ENCODE peak calls at places on chromosome 22, in eight cellular contexts. One of them, this sample, is unnamed.

GRCh38 chr22:48051796-48052620 is 1289.6 kb downstream of the TBC1D22A start:
- DNase-seq in cardiac muscle cell: no peak
- DNase-seq in GM06990: no peak
- DNase-seq in left ventricle myocardium inferior: no peak
- DNase-seq in sigmoid colon: no peak
- DNase-seq in astrocyte of the spinal cord: no peak
- DNase-seq in IMR-90: no peak
- DNase-seq in WTC11: no peak
- DNase-seq in this sample: no peak

GRCh38 chr22:46923394-46923793 is 160.9 kb downstream of the TBC1D22A start:
- DNase-seq in cardiac muscle cell: no peak
- DNase-seq in GM06990: no peak
- DNase-seq in left ventricle myocardium inferior: no peak
- DNase-seq in sigmoid colon: no peak
- DNase-seq in astrocyte of the spinal cord: no peak
- DNase-seq in IMR-90: no peak
- DNase-seq in WTC11: no peak
- DNase-seq in this sample: no peak

GRCh38 chr22:41226728-41227655 is 13.7 kb downstream of the CHADL start:
- DNase-seq in cardiac muscle cell: no peak
- DNase-seq in GM06990: no peak
- DNase-seq in left ventricle myocardium inferior: no peak
- DNase-seq in sigmoid colon: no peak
- DNase-seq in astrocyte of the spinal cord: no peak
- DNase-seq in IMR-90: no peak
- DNase-seq in WTC11: no peak
- DNase-seq in this sample: no peak

GRCh38 chr22:49549851-49550430 is 277.7 kb downstream of the BRD1 start:
- DNase-seq in cardiac muscle cell: no peak
- DNase-seq in GM06990: no peak
- DNase-seq in left ventricle myocardium inferior: no peak
- DNase-seq in sigmoid colon: no peak
- DNase-seq in astrocyte of the spinal cord: no peak
- DNase-seq in IMR-90: no peak
- DNase-seq in WTC11: no peak
- DNase-seq in this sample: no peak

GRCh38 chr22:32309585-32310251 is 47.9 kb upstream of the RFPL3 start:
- DNase-seq in cardiac muscle cell: no peak
- DNase-seq in GM06990: no peak
- DNase-seq in left ventricle myocardium inferior: no peak
- DNase-seq in sigmoid colon: no peak
- DNase-seq in astrocyte of the spinal cord: no peak
- DNase-seq in IMR-90: no peak
- DNase-seq in WTC11: no peak
- DNase-seq in this sample: no peak

GRCh38 chr22:25987948-25988347 is 181.3 kb upstream of the SEZ6L start:
- DNase-seq in cardiac muscle cell: no peak
- DNase-seq in GM06990: no peak
- DNase-seq in left ventricle myocardium inferior: no peak
- DNase-seq in sigmoid colon: no peak
- DNase-seq in astrocyte of the spinal cord: no peak
- DNase-seq in IMR-90: no peak
- DNase-seq in WTC11: no peak
- DNase-seq in this sample: no peak

GRCh38 chr22:35742342-35743100 is 24.8 kb downstream of the APOL5 start:
- DNase-seq in cardiac muscle cell: no peak
- DNase-seq in GM06990: no peak
- DNase-seq in left ventricle myocardium inferior: no peak
- DNase-seq in sigmoid colon: no peak
- DNase-seq in astrocyte of the spinal cord: peak
- DNase-seq in IMR-90: peak
- DNase-seq in WTC11: no peak
- DNase-seq in this sample: no peak

GRCh38 chr22:20565761-20566160 is 58.4 kb downstream of the MED15 start:
- DNase-seq in cardiac muscle cell: no peak
- DNase-seq in GM06990: no peak
- DNase-seq in left ventricle myocardium inferior: no peak
- DNase-seq in sigmoid colon: peak
- DNase-seq in astrocyte of the spinal cord: no peak
- DNase-seq in IMR-90: no peak
- DNase-seq in WTC11: no peak
- DNase-seq in this sample: peak

GRCh38 chr22:41256254-41256897 is 15.6 kb upstream of the CHADL start:
- DNase-seq in cardiac muscle cell: no peak
- DNase-seq in GM06990: no peak
- DNase-seq in left ventricle myocardium inferior: no peak
- DNase-seq in sigmoid colon: no peak
- DNase-seq in astrocyte of the spinal cord: peak
- DNase-seq in IMR-90: peak
- DNase-seq in WTC11: no peak
- DNase-seq in this sample: no peak

GRCh38 chr22:37552560-37553163 is 7.6 kb upstream of the CDC42EP1 start:
- DNase-seq in cardiac muscle cell: peak
- DNase-seq in GM06990: no peak
- DNase-seq in left ventricle myocardium inferior: peak
- DNase-seq in sigmoid colon: no peak
- DNase-seq in astrocyte of the spinal cord: no peak
- DNase-seq in IMR-90: peak
- DNase-seq in WTC11: peak
- DNase-seq in this sample: peak

GRCh38 chr22:44182591-44183588 is 2.2 kb downstream of the PARVG start:
- DNase-seq in cardiac muscle cell: no peak
- DNase-seq in GM06990: peak
- DNase-seq in left ventricle myocardium inferior: peak
- DNase-seq in sigmoid colon: peak
- DNase-seq in astrocyte of the spinal cord: no peak
- DNase-seq in IMR-90: no peak
- DNase-seq in WTC11: no peak
- DNase-seq in this sample: peak

GRCh38 chr22:20237480-20238440 is 30.4 kb downstream of the RTN4R start:
- DNase-seq in cardiac muscle cell: no peak
- DNase-seq in GM06990: no peak
- DNase-seq in left ventricle myocardium inferior: no peak
- DNase-seq in sigmoid colon: no peak
- DNase-seq in astrocyte of the spinal cord: no peak
- DNase-seq in IMR-90: no peak
- DNase-seq in WTC11: no peak
- DNase-seq in this sample: no peak

GRCh38 chr22:36619797-36620390 is 83.7 kb downstream of the CACNG2 start:
- DNase-seq in cardiac muscle cell: no peak
- DNase-seq in GM06990: no peak
- DNase-seq in left ventricle myocardium inferior: no peak
- DNase-seq in sigmoid colon: no peak
- DNase-seq in astrocyte of the spinal cord: no peak
- DNase-seq in IMR-90: no peak
- DNase-seq in WTC11: no peak
- DNase-seq in this sample: no peak

GRCh38 chr22:42343551-42344081 is 73.2 kb upstream of the TCF20 start:
- DNase-seq in cardiac muscle cell: peak
- DNase-seq in GM06990: no peak
- DNase-seq in left ventricle myocardium inferior: no peak
- DNase-seq in sigmoid colon: no peak
- DNase-seq in astrocyte of the spinal cord: no peak
- DNase-seq in IMR-90: no peak
- DNase-seq in WTC11: no peak
- DNase-seq in this sample: no peak

GRCh38 chr22:16933274-16933923 is 74.6 kb downstream of the GAB4 start:
- DNase-seq in cardiac muscle cell: no peak
- DNase-seq in GM06990: no peak
- DNase-seq in left ventricle myocardium inferior: no peak
- DNase-seq in sigmoid colon: no peak
- DNase-seq in astrocyte of the spinal cord: no peak
- DNase-seq in IMR-90: no peak
- DNase-seq in WTC11: no peak
- DNase-seq in this sample: no peak

GRCh38 chr22:16936625-16937024 is 71.4 kb downstream of the GAB4 start:
- DNase-seq in cardiac muscle cell: no peak
- DNase-seq in GM06990: no peak
- DNase-seq in left ventricle myocardium inferior: no peak
- DNase-seq in sigmoid colon: no peak
- DNase-seq in astrocyte of the spinal cord: no peak
- DNase-seq in IMR-90: no peak
- DNase-seq in WTC11: no peak
- DNase-seq in this sample: no peak

GRCh38 chr22:16933924-16934282 is 74.1 kb downstream of the GAB4 start:
- DNase-seq in cardiac muscle cell: no peak
- DNase-seq in GM06990: no peak
- DNase-seq in left ventricle myocardium inferior: no peak
- DNase-seq in sigmoid colon: no peak
- DNase-seq in astrocyte of the spinal cord: no peak
- DNase-seq in IMR-90: no peak
- DNase-seq in WTC11: no peak
- DNase-seq in this sample: no peak

GRCh38 chr22:16935209-16935608 is 72.8 kb downstream of the GAB4 start:
- DNase-seq in cardiac muscle cell: no peak
- DNase-seq in GM06990: no peak
- DNase-seq in left ventricle myocardium inferior: no peak
- DNase-seq in sigmoid colon: no peak
- DNase-seq in astrocyte of the spinal cord: no peak
- DNase-seq in IMR-90: no peak
- DNase-seq in WTC11: no peak
- DNase-seq in this sample: no peak

DNA sequence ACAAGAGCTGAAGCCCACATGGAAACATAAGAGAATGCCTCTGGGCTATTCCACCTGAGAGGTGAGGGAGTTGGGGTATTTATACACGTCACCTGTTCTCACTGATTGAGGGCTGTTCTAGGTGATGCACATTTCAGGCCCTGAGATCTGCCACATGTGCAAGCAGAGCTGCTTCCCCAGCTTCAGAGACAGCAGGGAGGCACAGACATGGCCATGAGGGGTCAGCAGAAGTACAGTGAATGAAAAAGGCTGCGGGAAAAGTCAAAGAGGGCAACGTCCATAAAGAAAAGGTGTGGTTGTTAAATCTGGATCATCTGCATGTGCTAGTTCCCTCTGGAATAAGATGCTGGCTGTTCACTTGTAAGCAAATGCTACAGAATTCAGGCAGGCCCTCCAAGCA is 75.4 kb downstream of the GAB4 start:
- DNase-seq in cardiac muscle cell: no peak
- DNase-seq in GM06990: no peak
- DNase-seq in left ventricle myocardium inferior: no peak
- DNase-seq in sigmoid colon: no peak
- DNase-seq in astrocyte of the spinal cord: no peak
- DNase-seq in IMR-90: no peak
- DNase-seq in WTC11: no peak
- DNase-seq in this sample: no peak
- TF ChIP-seq CTCF in cardiac muscle cell: no peak
- TF ChIP-seq CTCF in GM06990: no peak
- TF ChIP-seq CTCF in left ventricle myocardium inferior: peak
- TF ChIP-seq CTCF in sigmoid colon: no peak
- TF ChIP-seq CTCF in astrocyte of the spinal cord: no peak
- TF ChIP-seq CTCF in IMR-90: no peak
- TF ChIP-seq CTCF in WTC11: no peak
- TF ChIP-seq CTCF in this sample: peak

DNA sequence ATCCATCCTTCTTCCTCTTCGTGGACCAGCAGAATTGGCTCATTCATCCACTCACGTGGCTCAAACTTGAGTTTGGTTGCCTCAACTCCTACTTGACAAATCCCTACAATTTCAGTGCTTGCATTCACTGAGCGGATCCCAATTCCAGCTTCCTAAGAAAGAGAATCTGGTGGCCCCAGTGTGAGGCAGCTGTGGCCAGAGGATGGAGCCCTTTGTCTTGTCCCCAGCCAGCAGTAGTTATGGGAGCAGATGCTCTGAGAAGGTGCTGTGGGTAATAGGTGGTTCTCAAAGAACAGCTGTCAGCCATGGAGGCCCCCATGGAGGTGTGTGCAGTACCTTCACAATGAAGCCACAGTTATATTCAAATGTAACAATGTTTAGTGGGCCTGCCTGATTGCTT is 39.3 kb downstream of the KREMEN1 start:
- DNase-seq in cardiac muscle cell: no peak
- DNase-seq in GM06990: no peak
- DNase-seq in left ventricle myocardium inferior: no peak
- DNase-seq in sigmoid colon: no peak
- DNase-seq in astrocyte of the spinal cord: no peak
- DNase-seq in IMR-90: no peak
- DNase-seq in WTC11: no peak
- DNase-seq in this sample: no peak
- TF ChIP-seq CTCF in cardiac muscle cell: no peak
- TF ChIP-seq CTCF in GM06990: no peak
- TF ChIP-seq CTCF in left ventricle myocardium inferior: no peak
- TF ChIP-seq CTCF in sigmoid colon: no peak
- TF ChIP-seq CTCF in astrocyte of the spinal cord: no peak
- TF ChIP-seq CTCF in IMR-90: no peak
- TF ChIP-seq CTCF in WTC11: no peak
- TF ChIP-seq CTCF in this sample: no peak

DNA sequence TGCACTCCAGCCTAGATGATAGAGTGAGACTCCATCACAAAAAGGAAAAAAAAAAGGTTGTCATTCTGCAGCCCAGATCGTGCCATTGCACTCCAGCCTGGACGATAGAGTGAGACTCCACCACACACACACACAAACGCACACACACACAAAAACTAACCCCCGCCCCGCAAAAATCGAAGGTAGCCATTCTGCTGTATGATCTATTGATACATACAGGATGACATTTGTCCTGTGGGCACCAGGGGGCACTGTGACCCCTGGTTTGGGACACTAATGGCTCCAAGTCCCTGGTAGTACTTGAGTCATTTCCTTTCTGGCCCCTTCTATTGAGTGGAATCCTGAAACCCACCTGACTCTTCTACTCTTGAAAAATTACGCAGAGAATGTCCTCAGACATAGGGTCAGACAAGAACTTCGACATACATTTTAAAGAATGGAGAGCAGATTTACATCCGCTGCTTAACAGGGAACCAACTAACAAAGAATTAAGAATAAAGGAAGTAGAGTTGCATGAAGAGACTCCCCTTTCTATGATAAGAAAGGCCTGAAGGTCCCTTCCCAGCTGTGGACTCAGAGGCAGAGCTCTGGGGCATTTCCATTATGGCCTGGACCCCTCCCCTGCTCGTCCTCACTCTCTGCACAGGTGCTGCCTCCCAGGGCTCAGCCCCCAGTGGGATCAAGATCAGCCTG is 35.0 kb upstream of the PRAME start:
- DNase-seq in cardiac muscle cell: no peak
- DNase-seq in GM06990: no peak
- DNase-seq in left ventricle myocardium inferior: no peak
- DNase-seq in sigmoid colon: no peak
- DNase-seq in astrocyte of the spinal cord: peak
- DNase-seq in IMR-90: peak
- DNase-seq in WTC11: peak
- DNase-seq in this sample: no peak
- TF ChIP-seq CTCF in cardiac muscle cell: peak
- TF ChIP-seq CTCF in GM06990: peak
- TF ChIP-seq CTCF in left ventricle myocardium inferior: peak
- TF ChIP-seq CTCF in sigmoid colon: no peak
- TF ChIP-seq CTCF in astrocyte of the spinal cord: peak
- TF ChIP-seq CTCF in IMR-90: peak
- TF ChIP-seq CTCF in WTC11: peak
- TF ChIP-seq CTCF in this sample: peak

DNA sequence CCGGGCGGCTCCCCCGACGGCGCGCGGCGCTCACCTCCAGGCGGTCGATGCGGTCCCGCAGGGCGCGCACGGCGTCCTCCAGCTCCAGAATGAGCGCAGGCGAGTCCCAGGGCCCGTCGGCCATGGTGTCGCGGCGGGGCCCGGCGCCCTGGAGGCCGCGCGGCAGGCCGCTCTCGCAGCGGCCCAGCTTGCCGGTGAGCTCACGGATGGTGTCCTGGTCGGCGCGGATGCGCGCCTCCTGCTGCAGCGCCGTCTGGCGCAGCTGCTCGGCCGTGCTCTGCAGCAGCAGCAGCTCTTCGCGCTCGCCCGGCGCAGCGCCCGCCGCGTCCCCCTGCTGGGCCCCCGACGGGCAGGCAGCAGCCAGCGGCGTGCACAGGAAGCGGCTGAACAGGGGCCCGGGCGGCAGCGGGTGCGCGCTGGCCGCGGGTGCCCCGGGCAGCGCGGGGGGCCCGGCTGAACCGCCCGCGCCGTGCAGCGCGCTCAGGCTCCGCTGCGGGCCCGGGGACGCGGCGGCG is 570 bp downstream of the NPTXR start:
- DNase-seq in cardiac muscle cell: peak
- DNase-seq in GM06990: peak
- DNase-seq in left ventricle myocardium inferior: peak
- DNase-seq in sigmoid colon: peak
- DNase-seq in astrocyte of the spinal cord: peak
- DNase-seq in IMR-90: peak
- DNase-seq in WTC11: peak
- DNase-seq in this sample: peak
- TF ChIP-seq CTCF in cardiac muscle cell: peak
- TF ChIP-seq CTCF in GM06990: no peak
- TF ChIP-seq CTCF in left ventricle myocardium inferior: peak
- TF ChIP-seq CTCF in sigmoid colon: no peak
- TF ChIP-seq CTCF in astrocyte of the spinal cord: peak
- TF ChIP-seq CTCF in IMR-90: peak
- TF ChIP-seq CTCF in WTC11: no peak
- TF ChIP-seq CTCF in this sample: peak

This sample was measured in psoas muscle.